ENCODE peak calls at places on chromosomes 4 and X, in nine cellular contexts. O is cerebellar cortex; R is naive thymus-derived CD8-positive, alpha-beta T cell; H is AML-193; W is activated naive CD8-positive, alpha-beta T cell treated with anti-CD3 and anti-CD28 coated beads, Interleukin-2, amount 50 U/mL, for 24 hours; D is LoVo; B is fibroblast of the conjunctiva; J is heart right ventricle; G is cardiac muscle cell. E is an unnamed sample.

GRCh38 chrX:78886550-78886949 is 58.6 kb upstream of the P2RY10 start:
- DNase-seq in O (no peak), R (peak; percentile 22), H (peak; percentile 7), W (no peak), D (no peak), B (no peak), J (no peak), G (peak; percentile 1), E (no peak)

GRCh38 chrX:43707812-43708548 is 51.9 kb downstream of the MAOA start:
- DNase-seq in O (no peak), R (no peak), H (no peak), W (no peak), D (peak; percentile 54), B (peak; percentile 63), J (peak; percentile 23), G (no peak), E (no peak)

GRCh38 chr4:152815078-152815477 is 35.3 kb downstream of the ARFIP1 start:
- DNase-seq in O (no peak), R (no peak), H (peak; percentile 43), W (no peak), D (no peak), B (no peak), J (no peak), G (no peak), E (no peak)

GRCh38 chr4:138919094-138919936 is 96.3 kb upstream of the NOCT start:
- DNase-seq in O (peak; percentile 77), R (peak; percentile 14), H (peak; percentile 21), W (peak; percentile 62), D (peak; percentile 77), B (peak; percentile 69), J (peak; percentile 76), G (peak; percentile 72), E (peak; percentile 23)

GRCh38 chrX:10525381-10525780 is 95.0 kb downstream of the MID1 start:
- DNase-seq in O (no peak), R (no peak), H (no peak), W (no peak), D (no peak), B (no peak), J (no peak), G (no peak), E (no peak)

GRCh38 chr4:165131247-165131832 is 18.7 kb upstream of the TMEM192 start:
- DNase-seq in O (peak; percentile 79), R (peak; percentile 80), H (peak; percentile 55), W (peak; percentile 85), D (peak; percentile 62), B (peak; percentile 39), J (no peak), G (peak; percentile 70), E (peak; percentile 19)

GRCh38 chrX:150192846-150193245 is 170.3 kb upstream of the MAMLD1 start:
- DNase-seq in O (no peak), R (no peak), H (no peak), W (no peak), D (no peak), B (no peak), J (no peak), G (no peak), E (no peak)

GRCh38 chr4:87848622-87849351 is 16.0 kb downstream of the MEPE start:
- DNase-seq in O (peak; percentile 91), R (peak; percentile 46), H (peak; percentile 72), W (peak; percentile 22), D (peak; percentile 76), B (peak; percentile 44), J (no peak), G (peak; percentile 64), E (peak; percentile 25)

GRCh38 chr4:75048208-75048879 is 115.4 kb downstream of the PARM1 start:
- DNase-seq in O (no peak), R (no peak), H (no peak), W (no peak), D (no peak), B (no peak), J (no peak), G (no peak), E (no peak)

GRCh38 chr4:6472008-6472386 is 417 bp downstream of the PPP2R2C start:
- DNase-seq in O (no peak), R (no peak), H (no peak), W (no peak), D (no peak), B (no peak), J (no peak), G (peak; percentile 21), E (no peak)

GRCh38 chr4:85565761-85566480 is 91.0 kb downstream of the ARHGAP24 start:
- DNase-seq in O (no peak), R (no peak), H (no peak), W (no peak), D (no peak), B (no peak), J (no peak), G (no peak), E (peak; percentile 11)

GRCh38 chrX:6941041-6941440 is 206.5 kb upstream of the STS start:
- DNase-seq in O (no peak), R (no peak), H (no peak), W (no peak), D (no peak), B (no peak), J (no peak), G (no peak), E (no peak)

GRCh38 chr4:18318682-18319410 is 297.3 kb upstream of the LCORL start:
- DNase-seq in O (no peak), R (no peak), H (no peak), W (no peak), D (no peak), B (no peak), J (peak; percentile 50), G (no peak), E (no peak)

GRCh38 chrX:49264460-49264859 is at the start of gene FOXP3:
- DNase-seq in O (no peak), R (no peak), H (no peak), W (no peak), D (no peak), B (no peak), J (no peak), G (no peak), E (no peak)

GRCh38 chrX:39309721-39310152 is 508.5 kb downstream of the MID1IP1 start:
- DNase-seq in O (no peak), R (peak; percentile 76), H (no peak), W (peak; percentile 32), D (peak; percentile 1), B (no peak), J (no peak), G (no peak), E (no peak)

GRCh38 chr4:152360045-152360410 is 175.9 kb downstream of the FBXW7 start:
- DNase-seq in O (no peak), R (no peak), H (no peak), W (no peak), D (no peak), B (no peak), J (no peak), G (no peak), E (no peak)

GRCh38 chr4:185237185-185237584 is 27.8 kb downstream of the SNX25 start:
- DNase-seq in O (no peak), R (no peak), H (no peak), W (no peak), D (no peak), B (no peak), J (no peak), G (no peak), E (no peak)

GRCh38 chrX:40543661-40544328 is 37.0 kb upstream of the ATP6AP2 start:
- DNase-seq in O (peak; percentile 63), R (peak; percentile 49), H (peak; percentile 4), W (peak; percentile 6), D (peak; percentile 35), B (peak; percentile 31), J (no peak), G (peak; percentile 78), E (no peak)

GRCh38 chr4:27308379-27308778 is 447.7 kb downstream of the STIM2 start:
- DNase-seq in O (no peak), R (no peak), H (no peak), W (no peak), D (no peak), B (no peak), J (no peak), G (no peak), E (no peak)

GRCh38 chrX:65644621-65645287 is 22.7 kb upstream of the MSN start:
- DNase-seq in O (no peak), R (no peak), H (no peak), W (peak; percentile 18), D (peak; percentile 47), B (peak; percentile 76), J (peak; percentile 75), G (no peak), E (peak; percentile 57)

GRCh38 chr4:174222266-174222872 is 61.1 kb downstream of the FBXO8 start:
- DNase-seq in O (peak; percentile 16), R (peak; percentile 40), H (peak; percentile 23), W (no peak), D (peak; percentile 30), B (no peak), J (no peak), G (peak; percentile 45), E (no peak)

GRCh38 chr4:6562931-6563901 is 11.8 kb upstream of the MAN2B2 start:
- DNase-seq in O (no peak), R (no peak), H (no peak), W (no peak), D (peak; percentile 7), B (no peak), J (no peak), G (peak; percentile 40), E (no peak)

GRCh38 chrX:148530464-148531077 is 30.2 kb downstream of the AFF2 start:
- DNase-seq in O (no peak), R (peak; percentile 19), H (peak; percentile 10), W (peak; percentile 2), D (peak; percentile 12), B (no peak), J (no peak), G (no peak), E (no peak)

GRCh38 chr4:156790866-156791265 is 180.7 kb downstream of the PDGFC start:
- DNase-seq in O (no peak), R (no peak), H (no peak), W (no peak), D (peak; percentile 33), B (no peak), J (no peak), G (peak; percentile 13), E (no peak)

GRCh38 chrX:13472975-13473665 is 96.3 kb upstream of the EGFL6 start:
- DNase-seq in O (no peak), R (no peak), H (no peak), W (no peak), D (no peak), B (no peak), J (no peak), G (no peak), E (no peak)

GRCh38 chr4:119646347-119647071 is 17.9 kb upstream of the PDE5A start:
- DNase-seq in O (no peak), R (no peak), H (no peak), W (no peak), D (no peak), B (no peak), J (no peak), G (no peak), E (no peak)

GRCh38 chrX:52979993-52980392 is 21.7 kb upstream of the FAM156A start:
- DNase-seq in O (no peak), R (no peak), H (no peak), W (no peak), D (no peak), B (no peak), J (no peak), G (no peak), E (no peak)